ENCODE peak calls at places on chromosomes 11 and 22, in eight cellular contexts. One of them, this sample, is unnamed.

GRCh38 chr11:43772733-43773132 is 92.2 kb downstream of the HSD17B12 start:
- DNase-seq in ELR: no peak
- DNase-seq in mesenchymal stem cell: no peak
- DNase-seq in T-helper 9 cell: no peak
- DNase-seq in lower leg skin: no peak
- DNase-seq in HTR-8/SVneo: no peak
- DNase-seq in hypothalamus: no peak
- DNase-seq in C1 segment of cervical spinal cord: no peak
- DNase-seq in this sample: no peak

GRCh38 chr11:93773045-93773477 is 11.0 kb upstream of the MED17 start:
- DNase-seq in ELR: no peak
- DNase-seq in mesenchymal stem cell: no peak
- DNase-seq in T-helper 9 cell: no peak
- DNase-seq in lower leg skin: no peak
- DNase-seq in HTR-8/SVneo: no peak
- DNase-seq in hypothalamus: no peak
- DNase-seq in C1 segment of cervical spinal cord: no peak
- DNase-seq in this sample: no peak

GRCh38 chr11:15236514-15236913 is 121.8 kb downstream of the INSC start:
- DNase-seq in ELR: no peak
- DNase-seq in mesenchymal stem cell: no peak
- DNase-seq in T-helper 9 cell: no peak
- DNase-seq in lower leg skin: no peak
- DNase-seq in HTR-8/SVneo: no peak
- DNase-seq in hypothalamus: no peak
- DNase-seq in C1 segment of cervical spinal cord: no peak
- DNase-seq in this sample: no peak

GRCh38 chr11:36148701-36149100 is 140.5 kb downstream of the COMMD9 start:
- DNase-seq in ELR: no peak
- DNase-seq in mesenchymal stem cell: no peak
- DNase-seq in T-helper 9 cell: no peak
- DNase-seq in lower leg skin: no peak
- DNase-seq in HTR-8/SVneo: no peak
- DNase-seq in hypothalamus: no peak
- DNase-seq in C1 segment of cervical spinal cord: no peak
- DNase-seq in this sample: no peak

GRCh38 chr22:36419912-36420882 is 32.4 kb upstream of the MYH9 start:
- DNase-seq in ELR: no peak
- DNase-seq in mesenchymal stem cell: peak
- DNase-seq in T-helper 9 cell: no peak
- DNase-seq in lower leg skin: no peak
- DNase-seq in HTR-8/SVneo: no peak
- DNase-seq in hypothalamus: no peak
- DNase-seq in C1 segment of cervical spinal cord: no peak
- DNase-seq in this sample: no peak

GRCh38 chr11:46475041-46475925 is 83.7 kb upstream of the CHRM4 start:
- DNase-seq in ELR: peak
- DNase-seq in mesenchymal stem cell: no peak
- DNase-seq in T-helper 9 cell: no peak
- DNase-seq in lower leg skin: no peak
- DNase-seq in HTR-8/SVneo: no peak
- DNase-seq in hypothalamus: no peak
- DNase-seq in C1 segment of cervical spinal cord: no peak
- DNase-seq in this sample: no peak

GRCh38 chr11:10307411-10308207 is 2.7 kb downstream of the ADM start:
- DNase-seq in ELR: peak
- DNase-seq in mesenchymal stem cell: peak
- DNase-seq in T-helper 9 cell: peak
- DNase-seq in lower leg skin: peak
- DNase-seq in HTR-8/SVneo: no peak
- DNase-seq in hypothalamus: peak
- DNase-seq in C1 segment of cervical spinal cord: peak
- DNase-seq in this sample: peak

GRCh38 chr11:1233351-1234053 is 10.6 kb downstream of the MUC5B start:
- DNase-seq in ELR: no peak
- DNase-seq in mesenchymal stem cell: no peak
- DNase-seq in T-helper 9 cell: no peak
- DNase-seq in lower leg skin: peak
- DNase-seq in HTR-8/SVneo: no peak
- DNase-seq in hypothalamus: no peak
- DNase-seq in C1 segment of cervical spinal cord: no peak
- DNase-seq in this sample: no peak

GRCh38 chr11:134469627-134470026 is 57.6 kb upstream of the B3GAT1 start:
- DNase-seq in ELR: peak
- DNase-seq in mesenchymal stem cell: no peak
- DNase-seq in T-helper 9 cell: no peak
- DNase-seq in lower leg skin: no peak
- DNase-seq in HTR-8/SVneo: no peak
- DNase-seq in hypothalamus: no peak
- DNase-seq in C1 segment of cervical spinal cord: no peak
- DNase-seq in this sample: no peak

GRCh38 chr11:108340958-108341357 is 118.1 kb downstream of the ATM start:
- DNase-seq in ELR: peak
- DNase-seq in mesenchymal stem cell: peak
- DNase-seq in T-helper 9 cell: no peak
- DNase-seq in lower leg skin: no peak
- DNase-seq in HTR-8/SVneo: no peak
- DNase-seq in hypothalamus: no peak
- DNase-seq in C1 segment of cervical spinal cord: no peak
- DNase-seq in this sample: no peak

GRCh38 chr22:22464541-22465054 is 43.9 kb downstream of the ZNF280B start:
- DNase-seq in ELR: no peak
- DNase-seq in mesenchymal stem cell: no peak
- DNase-seq in T-helper 9 cell: no peak
- DNase-seq in lower leg skin: no peak
- DNase-seq in HTR-8/SVneo: no peak
- DNase-seq in hypothalamus: no peak
- DNase-seq in C1 segment of cervical spinal cord: no peak
- DNase-seq in this sample: no peak

GRCh38 chr11:123063396-123064267 is 1.7 kb upstream of the HSPA8 start:
- DNase-seq in ELR: peak
- DNase-seq in mesenchymal stem cell: peak
- DNase-seq in T-helper 9 cell: no peak
- DNase-seq in lower leg skin: peak
- DNase-seq in HTR-8/SVneo: no peak
- DNase-seq in hypothalamus: peak
- DNase-seq in C1 segment of cervical spinal cord: no peak
- DNase-seq in this sample: no peak

GRCh38 chr22:17953147-17953546 is 71.2 kb downstream of the MICAL3 start:
- DNase-seq in ELR: no peak
- DNase-seq in mesenchymal stem cell: no peak
- DNase-seq in T-helper 9 cell: no peak
- DNase-seq in lower leg skin: no peak
- DNase-seq in HTR-8/SVneo: no peak
- DNase-seq in hypothalamus: no peak
- DNase-seq in C1 segment of cervical spinal cord: no peak
- DNase-seq in this sample: no peak

GRCh38 chr11:112620621-112621394 is 340.4 kb upstream of the NCAM1 start:
- DNase-seq in ELR: peak
- DNase-seq in mesenchymal stem cell: peak
- DNase-seq in T-helper 9 cell: no peak
- DNase-seq in lower leg skin: no peak
- DNase-seq in HTR-8/SVneo: no peak
- DNase-seq in hypothalamus: no peak
- DNase-seq in C1 segment of cervical spinal cord: no peak
- DNase-seq in this sample: no peak

GRCh38 chr11:124068711-124069110 is 27.6 kb upstream of the OR10G7 start:
- DNase-seq in ELR: no peak
- DNase-seq in mesenchymal stem cell: no peak
- DNase-seq in T-helper 9 cell: no peak
- DNase-seq in lower leg skin: no peak
- DNase-seq in HTR-8/SVneo: no peak
- DNase-seq in hypothalamus: no peak
- DNase-seq in C1 segment of cervical spinal cord: no peak
- DNase-seq in this sample: no peak

GRCh38 chr22:29842740-29843139 is 4.7 kb upstream of the ASCC2 start:
- DNase-seq in ELR: peak
- DNase-seq in mesenchymal stem cell: peak
- DNase-seq in T-helper 9 cell: no peak
- DNase-seq in lower leg skin: no peak
- DNase-seq in HTR-8/SVneo: peak
- DNase-seq in hypothalamus: no peak
- DNase-seq in C1 segment of cervical spinal cord: no peak
- DNase-seq in this sample: no peak

GRCh38 chr11:88704505-88704904 is 361.3 kb downstream of the GRM5 start:
- DNase-seq in ELR: no peak
- DNase-seq in mesenchymal stem cell: no peak
- DNase-seq in T-helper 9 cell: no peak
- DNase-seq in lower leg skin: no peak
- DNase-seq in HTR-8/SVneo: no peak
- DNase-seq in hypothalamus: no peak
- DNase-seq in C1 segment of cervical spinal cord: no peak
- DNase-seq in this sample: no peak

GRCh38 chr11:132626446-132626845 is 905.9 kb downstream of the OPCML start:
- DNase-seq in ELR: no peak
- DNase-seq in mesenchymal stem cell: no peak
- DNase-seq in T-helper 9 cell: no peak
- DNase-seq in lower leg skin: no peak
- DNase-seq in HTR-8/SVneo: no peak
- DNase-seq in hypothalamus: no peak
- DNase-seq in C1 segment of cervical spinal cord: no peak
- DNase-seq in this sample: no peak

GRCh38 chr22:39690901-39691620 is 120.5 kb downstream of the CACNA1I start:
- DNase-seq in ELR: no peak
- DNase-seq in mesenchymal stem cell: no peak
- DNase-seq in T-helper 9 cell: no peak
- DNase-seq in lower leg skin: no peak
- DNase-seq in HTR-8/SVneo: no peak
- DNase-seq in hypothalamus: peak
- DNase-seq in C1 segment of cervical spinal cord: no peak
- DNase-seq in this sample: no peak

GRCh38 chr22:48951836-48952235 is 875.8 kb downstream of the BRD1 start:
- DNase-seq in ELR: no peak
- DNase-seq in mesenchymal stem cell: no peak
- DNase-seq in T-helper 9 cell: no peak
- DNase-seq in lower leg skin: peak
- DNase-seq in HTR-8/SVneo: no peak
- DNase-seq in hypothalamus: no peak
- DNase-seq in C1 segment of cervical spinal cord: no peak
- DNase-seq in this sample: no peak

GRCh38 chr11:85946221-85946620 is 91.0 kb downstream of the CCDC83 start:
- DNase-seq in ELR: peak
- DNase-seq in mesenchymal stem cell: no peak
- DNase-seq in T-helper 9 cell: no peak
- DNase-seq in lower leg skin: no peak
- DNase-seq in HTR-8/SVneo: no peak
- DNase-seq in hypothalamus: no peak
- DNase-seq in C1 segment of cervical spinal cord: no peak
- DNase-seq in this sample: no peak

GRCh38 chr11:70206226-70206785 is 3.2 kb downstream of the FADD start:
- DNase-seq in ELR: no peak
- DNase-seq in mesenchymal stem cell: no peak
- DNase-seq in T-helper 9 cell: no peak
- DNase-seq in lower leg skin: no peak
- DNase-seq in HTR-8/SVneo: no peak
- DNase-seq in hypothalamus: no peak
- DNase-seq in C1 segment of cervical spinal cord: no peak
- DNase-seq in this sample: no peak

GRCh38 chr22:50677493-50678217 is 5.0 kb downstream of the SHANK3 start:
- DNase-seq in ELR: no peak
- DNase-seq in mesenchymal stem cell: no peak
- DNase-seq in T-helper 9 cell: no peak
- DNase-seq in lower leg skin: peak
- DNase-seq in HTR-8/SVneo: no peak
- DNase-seq in hypothalamus: no peak
- DNase-seq in C1 segment of cervical spinal cord: no peak
- DNase-seq in this sample: no peak

GRCh38 chr11:101241160-101241795 is 111.7 kb upstream of the PGR start:
- DNase-seq in ELR: no peak
- DNase-seq in mesenchymal stem cell: no peak
- DNase-seq in T-helper 9 cell: no peak
- DNase-seq in lower leg skin: no peak
- DNase-seq in HTR-8/SVneo: no peak
- DNase-seq in hypothalamus: no peak
- DNase-seq in C1 segment of cervical spinal cord: no peak
- DNase-seq in this sample: no peak

GRCh38 chr22:38733329-38734202 is 22.2 kb downstream of the SUN2 start:
- DNase-seq in ELR: peak
- DNase-seq in mesenchymal stem cell: peak
- DNase-seq in T-helper 9 cell: peak
- DNase-seq in lower leg skin: no peak
- DNase-seq in HTR-8/SVneo: peak
- DNase-seq in hypothalamus: peak
- DNase-seq in C1 segment of cervical spinal cord: peak
- DNase-seq in this sample: peak

GRCh38 chr11:26191193-26191592 is 140.7 kb upstream of the ANO3 start:
- DNase-seq in ELR: no peak
- DNase-seq in mesenchymal stem cell: no peak
- DNase-seq in T-helper 9 cell: no peak
- DNase-seq in lower leg skin: no peak
- DNase-seq in HTR-8/SVneo: no peak
- DNase-seq in hypothalamus: no peak
- DNase-seq in C1 segment of cervical spinal cord: no peak
- DNase-seq in this sample: no peak

GRCh38 chr11:114165326-114166230 is 106.1 kb downstream of the ZBTB16 start:
- DNase-seq in ELR: no peak
- DNase-seq in mesenchymal stem cell: no peak
- DNase-seq in T-helper 9 cell: no peak
- DNase-seq in lower leg skin: peak
- DNase-seq in HTR-8/SVneo: no peak
- DNase-seq in hypothalamus: no peak
- DNase-seq in C1 segment of cervical spinal cord: no peak
- DNase-seq in this sample: no peak

GRCh38 chr11:120622189-120622912 is 110.8 kb downstream of the GRIK4 start:
- DNase-seq in ELR: no peak
- DNase-seq in mesenchymal stem cell: peak
- DNase-seq in T-helper 9 cell: no peak
- DNase-seq in lower leg skin: no peak
- DNase-seq in HTR-8/SVneo: no peak
- DNase-seq in hypothalamus: no peak
- DNase-seq in C1 segment of cervical spinal cord: no peak
- DNase-seq in this sample: no peak

GRCh38 chr22:32043391-32043790 is 330 bp downstream of the SLC5A1 start:
- DNase-seq in ELR: no peak
- DNase-seq in mesenchymal stem cell: no peak
- DNase-seq in T-helper 9 cell: no peak
- DNase-seq in lower leg skin: no peak
- DNase-seq in HTR-8/SVneo: no peak
- DNase-seq in hypothalamus: no peak
- DNase-seq in C1 segment of cervical spinal cord: no peak
- DNase-seq in this sample: no peak

GRCh38 chr11:132278801-132279574 is 908.6 kb downstream of the NTM start:
- DNase-seq in ELR: peak
- DNase-seq in mesenchymal stem cell: peak
- DNase-seq in T-helper 9 cell: no peak
- DNase-seq in lower leg skin: no peak
- DNase-seq in HTR-8/SVneo: no peak
- DNase-seq in hypothalamus: no peak
- DNase-seq in C1 segment of cervical spinal cord: no peak
- DNase-seq in this sample: no peak

GRCh38 chr11:67288452-67289225 is 464 bp upstream of the ANKRD13D start:
- DNase-seq in ELR: peak
- DNase-seq in mesenchymal stem cell: peak
- DNase-seq in T-helper 9 cell: peak
- DNase-seq in lower leg skin: peak
- DNase-seq in HTR-8/SVneo: peak
- DNase-seq in hypothalamus: peak
- DNase-seq in C1 segment of cervical spinal cord: peak
- DNase-seq in this sample: peak

This sample was measured in anterior cingulate cortex.